ENCODE peak calls at places on chromosomes 13 and 19, in ten cellular contexts. X, W, S, F, K, I, V, U, J and E are unnamed samples.

GRCh38 chr13:95355491-95355890 is 54.2 kb upstream of the ABCC4 start:
- DNase-seq in X (no peak), W (no peak), S (no peak), F (no peak), K (peak; percentile 23), I (no peak), V (no peak), U (peak; percentile 78), J (no peak), E (no peak)

GRCh38 chr19:33997690-33998089 is 174.6 kb upstream of the LSM14A start:
- DNase-seq in X (no peak), W (no peak), S (no peak), F (no peak), K (no peak), I (no peak), V (no peak), U (no peak), J (no peak), E (no peak)

GRCh38 chr19:4534836-4535658 is at the start of gene PLIN5:
- DNase-seq in X (no peak), W (no peak), S (peak; percentile 39), F (peak; percentile 7), K (peak; percentile 89), I (peak; percentile 95), V (no peak), U (peak; percentile 26), J (peak; percentile 39), E (peak; percentile 86)

GRCh38 chr19:1975081-1975480 is 34.1 kb downstream of the CSNK1G2 start:
- DNase-seq in X (no peak), W (no peak), S (no peak), F (no peak), K (no peak), I (no peak), V (no peak), U (peak; percentile 35), J (no peak), E (peak; percentile 82)

GRCh38 chr19:19532806-19533701 is 4.3 kb downstream of the YJEFN3 start:
- DNase-seq in X (no peak), W (no peak), S (no peak), F (no peak), K (no peak), I (no peak), V (no peak), U (no peak), J (no peak), E (no peak)

GRCh38 chr13:36718686-36719085 is 44.9 kb downstream of the SERTM1 start:
- DNase-seq in X (no peak), W (no peak), S (no peak), F (no peak), K (no peak), I (no peak), V (no peak), U (no peak), J (no peak), E (no peak)

GRCh38 chr13:74883834-74884233 is 598.1 kb downstream of the TBC1D4 start:
- DNase-seq in X (no peak), W (no peak), S (no peak), F (no peak), K (no peak), I (no peak), V (no peak), U (peak; percentile 16), J (no peak), E (no peak)

GRCh38 chr13:47846886-47847285 is 154.2 kb downstream of the SUCLA2 start:
- DNase-seq in X (no peak), W (no peak), S (no peak), F (no peak), K (no peak), I (no peak), V (no peak), U (no peak), J (no peak), E (no peak)

GRCh38 chr19:11377237-11377636 is 2.8 kb downstream of the SWSAP1 start:
- DNase-seq in X (peak; percentile 14), W (peak; percentile 45), S (no peak), F (no peak), K (peak; percentile 46), I (no peak), V (no peak), U (peak; percentile 94), J (no peak), E (peak; percentile 53)

GRCh38 chr13:21137696-21138095 is 38.7 kb downstream of the SKA3 start:
- DNase-seq in X (no peak), W (no peak), S (no peak), F (no peak), K (no peak), I (no peak), V (no peak), U (peak; percentile 49), J (no peak), E (no peak)

GRCh38 chr13:42170029-42170428 is 101.9 kb upstream of the AKAP11 start:
- DNase-seq in X (no peak), W (no peak), S (no peak), F (no peak), K (no peak), I (no peak), V (no peak), U (no peak), J (no peak), E (no peak)

GRCh38 chr19:53172892-53173291 is 14.0 kb upstream of the ZNF347 start:
- DNase-seq in X (no peak), W (no peak), S (no peak), F (no peak), K (peak; percentile 35), I (no peak), V (no peak), U (peak; percentile 48), J (no peak), E (no peak)

GRCh38 chr19:35501684-35502083 is 11.4 kb upstream of the KRTDAP start:
- DNase-seq in X (no peak), W (no peak), S (no peak), F (no peak), K (no peak), I (no peak), V (no peak), U (no peak), J (no peak), E (peak; percentile 72)

GRCh38 chr13:45068036-45069001 is 52.0 kb upstream of the GTF2F2 start:
- DNase-seq in X (peak; percentile 40), W (no peak), S (no peak), F (no peak), K (peak; percentile 71), I (no peak), V (no peak), U (no peak), J (no peak), E (no peak)

GRCh38 chr19:38932425-38933179 is 1.9 kb downstream of the MRPS12 start:
- DNase-seq in X (peak; percentile 65), W (no peak), S (peak; percentile 33), F (no peak), K (peak; percentile 68), I (peak; percentile 58), V (no peak), U (peak; percentile 44), J (peak; percentile 37), E (no peak)

GRCh38 chr19:16373539-16373938 is 48.9 kb downstream of the KLF2 start:
- DNase-seq in X (no peak), W (no peak), S (no peak), F (no peak), K (no peak), I (peak; percentile 70), V (no peak), U (peak; percentile 83), J (no peak), E (no peak)

GRCh38 chr19:9565900-9566705 is 18.2 kb downstream of the ZNF121 start:
- DNase-seq in X (no peak), W (no peak), S (no peak), F (no peak), K (peak; percentile 7), I (no peak), V (no peak), U (peak; percentile 7), J (no peak), E (no peak)

GRCh38 chr13:113849546-113849945 is 14.3 kb downstream of the GAS6 start:
- DNase-seq in X (no peak), W (no peak), S (no peak), F (no peak), K (no peak), I (no peak), V (no peak), U (no peak), J (no peak), E (no peak)

GRCh38 chr19:9431475-9431874 is 3.9 kb downstream of the ZNF266 start:
- DNase-seq in X (peak; percentile 24), W (no peak), S (no peak), F (no peak), K (peak; percentile 39), I (no peak), V (no peak), U (peak; percentile 29), J (peak; percentile 39), E (no peak)

GRCh38 chr13:37475151-37475550 is 123.4 kb downstream of the POSTN start:
- DNase-seq in X (no peak), W (no peak), S (no peak), F (no peak), K (no peak), I (no peak), V (no peak), U (peak; percentile 50), J (no peak), E (no peak)

GRCh38 chr19:50046649-50047503 is 21.1 kb downstream of the ZNF473 start:
- DNase-seq in X (no peak), W (no peak), S (no peak), F (peak; percentile 50), K (no peak), I (peak; percentile 65), V (no peak), U (peak; percentile 18), J (peak; percentile 31), E (peak; percentile 59)

GRCh38 chr13:30982506-30982905 is 50.0 kb downstream of the TEX26 start:
- DNase-seq in X (no peak), W (no peak), S (no peak), F (no peak), K (no peak), I (no peak), V (no peak), U (no peak), J (no peak), E (no peak)

GRCh38 chr13:111518161-111518791 is 197.8 kb downstream of the TEX29 start:
- DNase-seq in X (no peak), W (no peak), S (no peak), F (no peak), K (no peak), I (no peak), V (no peak), U (no peak), J (no peak), E (no peak)

GRCh38 chr13:102800145-102801041 is 1.5 kb downstream of the BIVM start:
- DNase-seq in X (peak; percentile 44), W (peak; percentile 46), S (peak; percentile 82), F (peak; percentile 69), K (peak; percentile 85), I (peak; percentile 93), V (no peak), U (peak; percentile 68), J (peak; percentile 80), E (peak; percentile 77)

GRCh38 chr13:48783181-48783630 is 129.5 kb downstream of the CYSLTR2 start:
- DNase-seq in X (peak; percentile 99), W (peak; percentile 96), S (no peak), F (no peak), K (peak; percentile 78), I (peak; percentile 70), V (no peak), U (peak; percentile 100), J (no peak), E (no peak)

GRCh38 chr19:54665530-54665929 is 2.7 kb downstream of the LILRB4 start:
- DNase-seq in X (no peak), W (no peak), S (no peak), F (no peak), K (no peak), I (no peak), V (no peak), U (no peak), J (no peak), E (no peak)

GRCh38 chr13:67238277-67238859 is 8.2 kb upstream of the PCDH9 start:
- DNase-seq in X (peak; percentile 42), W (no peak), S (peak; percentile 32), F (no peak), K (peak; percentile 49), I (no peak), V (no peak), U (peak; percentile 36), J (no peak), E (no peak)

GRCh38 chr13:29081036-29081435 is 260.9 kb downstream of the MTUS2 start:
- DNase-seq in X (peak; percentile 25), W (no peak), S (peak; percentile 61), F (no peak), K (no peak), I (no peak), V (no peak), U (no peak), J (peak; percentile 31), E (no peak)